ENCODE peak calls at places on chromosome 11, in six cellular contexts. P is A549, G is tibial artery, M is AG10803, Y is AG04450, N is ovary. T is an unnamed sample.

GRCh38 chr11:69511358-69512015 is 30.0 kb downstream of the LINC01488 start:
- DNase-seq in P (no peak), G (no peak), M (peak), Y (no peak), N (no peak), T (no peak)

GRCh38 chr11:10602945-10603344 is 34.5 kb upstream of the LYVE1 start:
- DNase-seq in P (no peak), G (no peak), M (no peak), Y (no peak), N (no peak), T (no peak)

GRCh38 chr11:22275600-22275999 is 62.6 kb upstream of the SLC17A6 start:
- DNase-seq in P (no peak), G (no peak), M (no peak), Y (no peak), N (no peak), T (no peak)

GRCh38 chr11:8720376-8720775 is 37.8 kb downstream of the RPL27A start:
- DNase-seq in P (no peak), G (no peak), M (no peak), Y (no peak), N (no peak), T (no peak)

GRCh38 chr11:73323464-73323863 is 15.4 kb downstream of the ARHGEF17 start:
- DNase-seq in P (no peak), G (peak), M (peak), Y (no peak), N (peak), T (no peak)

GRCh38 chr11:32864555-32864954 is 28.1 kb upstream of the QSER1 start:
- DNase-seq in P (no peak), G (no peak), M (no peak), Y (no peak), N (no peak), T (no peak)

GRCh38 chr11:131916633-131917032 is 546.2 kb downstream of the NTM start:
- DNase-seq in P (no peak), G (no peak), M (peak), Y (no peak), N (no peak), T (no peak)

GRCh38 chr11:72238040-72238450 is 5.9 kb downstream of the PHOX2A start:
- DNase-seq in P (peak), G (no peak), M (peak), Y (no peak), N (peak), T (peak)

GRCh38 chr11:1388763-1389102 is 1.0 kb upstream of the BRSK2 start:
- DNase-seq in P (no peak), G (no peak), M (no peak), Y (no peak), N (no peak), T (no peak)

GRCh38 chr11:64379817-64380709 is 21.1 kb downstream of the RPS6KA4 start:
- DNase-seq in P (no peak), G (no peak), M (no peak), Y (no peak), N (no peak), T (no peak)

GRCh38 chr11:117881217-117881616 is 4.8 kb upstream of the FXYD6 start:
- DNase-seq in P (no peak), G (no peak), M (no peak), Y (no peak), N (no peak), T (no peak)

GRCh38 chr11:8390851-8391612 is 127.4 kb upstream of the LMO1 start:
- DNase-seq in P (no peak), G (no peak), M (no peak), Y (no peak), N (no peak), T (peak)

GRCh38 chr11:108239076-108239475 is 16.2 kb downstream of the ATM start:
- DNase-seq in P (no peak), G (no peak), M (no peak), Y (no peak), N (no peak), T (no peak)

GRCh38 chr11:113549611-113550061 is 74.4 kb upstream of the DRD2 start:
- DNase-seq in P (no peak), G (no peak), M (peak), Y (no peak), N (no peak), T (no peak)

GRCh38 chr11:116879789-116880402 is 42.5 kb upstream of the APOA1 start:
- DNase-seq in P (peak), G (no peak), M (peak), Y (peak), N (no peak), T (peak)

GRCh38 chr11:48341466-48341865 is 16.7 kb downstream of the OR4C3 start:
- DNase-seq in P (no peak), G (no peak), M (no peak), Y (no peak), N (no peak), T (no peak)

GRCh38 chr11:100942016-100942415 is 187.6 kb downstream of the PGR start:
- DNase-seq in P (no peak), G (no peak), M (no peak), Y (no peak), N (no peak), T (no peak)

GRCh38 chr11:109247071-109247470 is 174.9 kb upstream of the C11orf87 start:
- DNase-seq in P (no peak), G (no peak), M (peak), Y (no peak), N (no peak), T (no peak)

GRCh38 chr11:134275534-134276395 is at the start of gene GLB1L3:
- DNase-seq in P (peak), G (no peak), M (peak), Y (no peak), N (no peak), T (peak)

GRCh38 chr11:12786450-12786849 is 112.2 kb downstream of the TEAD1 start:
- DNase-seq in P (no peak), G (no peak), M (no peak), Y (no peak), N (no peak), T (no peak)

GRCh38 chr11:43268161-43268560 is 43.6 kb upstream of the API5 start:
- DNase-seq in P (no peak), G (no peak), M (peak), Y (no peak), N (no peak), T (peak)
- H3K4me3 ChIP-seq in P (no peak), G (no peak), M (no peak), Y (no peak), N (no peak), T (no peak)

DNA sequence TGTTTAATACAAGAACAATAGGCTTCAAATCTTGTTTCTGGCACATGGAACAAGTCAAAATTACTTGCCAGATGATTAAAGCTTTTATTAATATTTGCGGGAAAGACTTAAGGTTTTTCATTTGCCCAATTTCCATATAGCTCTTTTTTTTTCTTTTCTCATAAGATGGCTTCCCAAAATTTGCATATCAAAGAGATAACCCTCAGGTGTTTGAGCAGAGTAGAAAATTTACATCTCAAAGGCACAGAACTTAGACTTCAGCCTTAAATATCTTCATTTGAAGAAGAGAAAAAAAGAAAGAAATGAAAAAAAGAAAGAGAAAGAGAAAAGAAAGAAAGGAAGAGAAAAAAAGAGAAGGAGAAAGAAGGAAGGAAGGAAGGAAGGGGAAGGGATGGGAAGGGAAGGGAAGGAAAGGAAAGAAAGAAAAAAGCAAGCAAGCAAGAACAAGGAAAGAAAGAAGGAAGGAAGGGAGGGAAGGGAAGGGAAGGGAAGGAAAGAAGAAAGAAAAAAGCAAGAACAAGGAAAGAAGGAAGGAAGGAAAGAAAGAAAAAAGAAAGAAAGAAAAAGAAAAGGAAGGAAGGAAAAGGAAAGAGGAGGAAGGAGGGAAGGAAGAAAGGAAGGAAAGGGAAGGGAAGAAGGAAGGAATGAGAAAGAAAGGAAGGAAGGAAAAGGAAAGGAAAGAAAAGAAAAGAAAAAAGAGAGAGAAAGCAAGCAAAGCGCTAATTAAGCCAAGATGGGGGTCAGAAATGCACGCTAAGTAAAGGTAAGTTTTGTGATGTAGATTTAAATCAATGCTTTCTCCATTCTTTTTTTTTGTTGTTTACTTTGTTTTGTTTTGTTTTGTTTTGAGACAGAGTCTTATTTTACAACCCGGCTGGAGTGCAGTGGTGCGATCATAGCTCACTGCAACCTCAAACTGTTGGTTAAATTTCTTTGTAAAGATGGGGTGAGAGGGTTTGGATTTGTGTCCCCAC is 20.2 kb upstream of the IFITM3 start:
- DNase-seq in P (no peak), G (no peak), M (no peak), Y (no peak), N (no peak), T (no peak)
- TF ChIP-seq CTCF in P (no peak), G (no peak), M (no peak), Y (no peak), N (no peak), T (no peak)

GRCh38 chr11:67356867-67357561 is 3.7 kb upstream of the POLD4 start:
- DNase-seq in P (peak), G (peak), M (peak), Y (peak), N (peak), T (peak)
- H3K4me3 ChIP-seq in P (no peak), G (no peak), M (no peak), Y (no peak), N (no peak), T (no peak)

GRCh38 chr11:91041626-91042025 is 818.8 kb upstream of the CHORDC1 start:
- DNase-seq in P (no peak), G (no peak), M (no peak), Y (no peak), N (no peak), T (no peak)
- TF ChIP-seq CTCF in P (peak), G (no peak), M (no peak), Y (peak), N (no peak), T (no peak)

DNA sequence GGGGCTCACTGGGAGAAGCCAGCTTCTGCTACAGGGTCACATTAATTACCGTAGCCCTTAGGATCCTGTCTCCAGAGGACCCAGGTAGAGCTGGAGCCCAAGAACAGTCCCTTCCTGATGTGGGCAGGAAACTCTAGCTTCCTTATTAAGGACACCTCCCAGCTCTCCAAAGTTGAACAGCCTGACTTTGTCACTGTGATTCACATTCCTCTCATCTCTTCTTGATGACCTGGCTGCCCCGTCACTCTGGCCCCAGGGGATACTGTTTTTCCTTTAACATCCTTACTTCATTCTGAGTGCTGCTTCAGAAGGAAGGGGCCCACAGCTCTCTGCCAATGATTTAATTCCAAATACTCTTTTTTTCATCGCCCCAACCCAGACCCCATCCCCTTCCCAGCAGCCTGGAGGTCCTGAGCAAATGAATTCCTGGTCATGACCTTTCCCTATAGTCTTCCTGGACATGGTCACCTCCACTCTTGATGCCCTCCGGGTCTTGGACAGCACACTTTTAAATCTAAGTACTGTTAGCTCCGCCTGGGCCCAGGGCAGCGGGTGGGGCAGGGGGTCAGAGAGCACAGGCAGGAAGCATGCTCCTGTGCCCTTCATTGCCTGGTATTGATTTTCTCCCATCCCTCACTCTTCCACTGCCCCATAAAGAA is 22.4 kb upstream of the SPON1 start:
- DNase-seq in P (peak), G (no peak), M (peak), Y (no peak), N (no peak), T (no peak)
- H3K4me3 ChIP-seq in P (no peak), G (no peak), M (no peak), Y (no peak), N (no peak), T (no peak)

GRCh38 chr11:17500673-17501072 is 24.0 kb upstream of the ABCC8 start:
- DNase-seq in P (no peak), G (no peak), M (no peak), Y (no peak), N (no peak), T (no peak)

GRCh38 chr11:17498058-17498457 is 21.4 kb upstream of the ABCC8 start:
- DNase-seq in P (no peak), G (no peak), M (no peak), Y (no peak), N (no peak), T (no peak)

GRCh38 chr11:17502630-17503029 is 26.0 kb upstream of the ABCC8 start:
- DNase-seq in P (no peak), G (no peak), M (no peak), Y (no peak), N (no peak), T (no peak)

GRCh38 chr11:17496406-17496805 is 19.8 kb upstream of the ABCC8 start:
- DNase-seq in P (no peak), G (no peak), M (peak), Y (no peak), N (no peak), T (no peak)

GRCh38 chr11:17498475-17498874 is 21.8 kb upstream of the ABCC8 start:
- DNase-seq in P (no peak), G (no peak), M (no peak), Y (no peak), N (no peak), T (no peak)
- TF ChIP-seq CTCF in P (no peak), G (no peak), M (peak), Y (peak), N (no peak), T (no peak)